ENCODE peak calls at places on chromosomes 11 and 22, in nine cellular contexts. U is NCI-H1092, W is glomerular endothelial cell, B is astrocyte of the spinal cord, J is A549, Z is HuH-7, S is bronchial epithelial cell, X is PC-9, R is heart left ventricle. P is an unnamed sample.

GRCh38 chr11:131246589-131247164 is 123.7 kb upstream of the NTM start:
- DNase-seq in U (no peak), W (no peak), B (no peak), J (no peak), Z (peak), S (peak), X (peak), R (no peak), P (peak)

GRCh38 chr11:65432686-65433582 is 10.3 kb downstream of the NEAT1 start:
- DNase-seq in U (no peak), W (no peak), B (peak), J (no peak), Z (no peak), S (peak), X (no peak), R (no peak), P (no peak)

GRCh38 chr11:112106070-112106469 is 19.4 kb downstream of the SDHD start:
- DNase-seq in U (no peak), W (no peak), B (no peak), J (no peak), Z (no peak), S (peak), X (no peak), R (no peak), P (no peak)

GRCh38 chr11:43989162-43989961 is 46.9 kb downstream of the C11orf96 start:
- DNase-seq in U (no peak), W (no peak), B (no peak), J (no peak), Z (no peak), S (no peak), X (no peak), R (peak), P (no peak)

GRCh38 chr11:64355078-64355940 is 3.7 kb upstream of the RPS6KA4 start:
- DNase-seq in U (peak), W (peak), B (peak), J (peak), Z (peak), S (peak), X (peak), R (peak), P (peak)

GRCh38 chr22:26558246-26558895 is 31.6 kb downstream of the TPST2 start:
- DNase-seq in U (no peak), W (no peak), B (peak), J (no peak), Z (no peak), S (no peak), X (no peak), R (no peak), P (no peak)

GRCh38 chr11:119615003-119615878 is 113.8 kb downstream of the NECTIN1 start:
- DNase-seq in U (no peak), W (peak), B (peak), J (peak), Z (no peak), S (peak), X (no peak), R (no peak), P (peak)

GRCh38 chr11:67282155-67282875 is 6.8 kb upstream of the ANKRD13D start:
- DNase-seq in U (no peak), W (no peak), B (no peak), J (no peak), Z (no peak), S (no peak), X (no peak), R (peak), P (no peak)

GRCh38 chr11:29009426-29009825 is 901.2 kb downstream of the METTL15 start:
- DNase-seq in U (no peak), W (no peak), B (peak), J (no peak), Z (no peak), S (no peak), X (no peak), R (no peak), P (no peak)

GRCh38 chr22:20977516-20978170 is 4.5 kb upstream of the LZTR1 start:
- DNase-seq in U (no peak), W (no peak), B (no peak), J (no peak), Z (no peak), S (no peak), X (no peak), R (no peak), P (no peak)

GRCh38 chr11:73889019-73889418 is 12.2 kb downstream of the PAAF1 start:
- DNase-seq in U (no peak), W (no peak), B (no peak), J (no peak), Z (no peak), S (peak), X (no peak), R (no peak), P (no peak)

GRCh38 chr11:88297320-88298263 is 39.9 kb downstream of the CTSC start:
- DNase-seq in U (no peak), W (no peak), B (no peak), J (no peak), Z (peak), S (no peak), X (no peak), R (no peak), P (peak)

GRCh38 chr22:20659920-20660319 is 114.0 kb upstream of the SERPIND1 start:
- DNase-seq in U (no peak), W (no peak), B (no peak), J (no peak), Z (no peak), S (no peak), X (no peak), R (no peak), P (no peak)

GRCh38 chr11:118076754-118077281 is at the start of gene TMPRSS4:
- DNase-seq in U (no peak), W (no peak), B (no peak), J (no peak), Z (no peak), S (peak), X (peak), R (no peak), P (no peak)

GRCh38 chr11:83827940-83828554 is 541.9 kb upstream of the CCDC90B start:
- DNase-seq in U (peak), W (no peak), B (peak), J (peak), Z (peak), S (peak), X (no peak), R (no peak), P (peak)

GRCh38 chr11:9527481-9528140 is 45.9 kb upstream of the WEE1 start:
- DNase-seq in U (no peak), W (peak), B (peak), J (no peak), Z (no peak), S (peak), X (no peak), R (no peak), P (no peak)

GRCh38 chr22:17096095-17096494 is 11.3 kb downstream of the IL17RA start:
- DNase-seq in U (no peak), W (no peak), B (no peak), J (no peak), Z (no peak), S (no peak), X (no peak), R (no peak), P (no peak)

GRCh38 chr11:5280582-5281102 is 10.9 kb upstream of the HBE1 start:
- DNase-seq in U (no peak), W (peak), B (peak), J (peak), Z (no peak), S (peak), X (peak), R (no peak), P (peak)

GRCh38 chr22:42991010-42991651 is 23.8 kb downstream of the PACSIN2 start:
- DNase-seq in U (no peak), W (no peak), B (peak), J (no peak), Z (no peak), S (peak), X (no peak), R (no peak), P (no peak)

GRCh38 chr11:15641191-15641810 is 526.6 kb downstream of the INSC start:
- DNase-seq in U (peak), W (no peak), B (no peak), J (no peak), Z (no peak), S (no peak), X (no peak), R (no peak), P (no peak)

GRCh38 chr11:34250732-34251639 is 106.8 kb downstream of the ABTB2 start:
- DNase-seq in U (no peak), W (no peak), B (no peak), J (peak), Z (no peak), S (peak), X (peak), R (peak), P (no peak)

GRCh38 chr11:17376493-17376892 is 12.0 kb downstream of the KCNJ11 start:
- DNase-seq in U (no peak), W (no peak), B (no peak), J (no peak), Z (no peak), S (peak), X (no peak), R (no peak), P (no peak)

GRCh38 chr11:65651589-65652510 is 10.9 kb downstream of the RELA start:
- DNase-seq in U (no peak), W (no peak), B (peak), J (no peak), Z (no peak), S (peak), X (peak), R (peak), P (no peak)

GRCh38 chr11:95335989-95336388 is 105.0 kb upstream of the SESN3 start:
- DNase-seq in U (no peak), W (no peak), B (no peak), J (no peak), Z (no peak), S (no peak), X (no peak), R (no peak), P (no peak)

GRCh38 chr11:118607401-118608267 is at the start of gene PHLDB1:
- DNase-seq in U (no peak), W (no peak), B (peak), J (peak), Z (peak), S (peak), X (peak), R (peak), P (peak)

GRCh38 chr22:18034076-18034475 is 9.7 kb upstream of the MICAL3 start:
- DNase-seq in U (no peak), W (no peak), B (no peak), J (no peak), Z (no peak), S (no peak), X (no peak), R (no peak), P (no peak)

GRCh38 chr11:13667245-13667644 is 1.2 kb upstream of the FAR1 start:
- DNase-seq in U (no peak), W (no peak), B (peak), J (no peak), Z (no peak), S (peak), X (no peak), R (no peak), P (no peak)

GRCh38 chr22:44166877-44167276 is 13.8 kb upstream of the PARVG start:
- DNase-seq in U (no peak), W (no peak), B (no peak), J (no peak), Z (no peak), S (no peak), X (no peak), R (no peak), P (no peak)

GRCh38 chr11:117985953-117986887 is at the start of gene IL10RA:
- DNase-seq in U (peak), W (no peak), B (peak), J (peak), Z (no peak), S (peak), X (peak), R (peak), P (peak)

GRCh38 chr11:2363130-2363529 is 14.0 kb upstream of the CD81 start:
- DNase-seq in U (no peak), W (no peak), B (no peak), J (no peak), Z (no peak), S (no peak), X (no peak), R (no peak), P (no peak)

GRCh38 chr11:85656777-85657176 is 8.2 kb downstream of the CREBZF start:
- DNase-seq in U (no peak), W (no peak), B (no peak), J (no peak), Z (no peak), S (no peak), X (no peak), R (no peak), P (no peak)

GRCh38 chr11:13339196-13340153 is 61.9 kb downstream of the BMAL1 start:
- DNase-seq in U (no peak), W (peak), B (peak), J (peak), Z (no peak), S (peak), X (peak), R (no peak), P (no peak)

GRCh38 chr11:43955381-43956118 is 13.1 kb downstream of the C11orf96 start:
- DNase-seq in U (no peak), W (no peak), B (peak), J (no peak), Z (no peak), S (no peak), X (no peak), R (no peak), P (no peak)

GRCh38 chr11:132632641-132633124 is 899.6 kb downstream of the OPCML start:
- DNase-seq in U (no peak), W (peak), B (peak), J (no peak), Z (no peak), S (peak), X (no peak), R (no peak), P (no peak)

GRCh38 chr11:86737752-86738151 is 62.6 kb upstream of the PRSS23 start:
- DNase-seq in U (no peak), W (peak), B (no peak), J (no peak), Z (no peak), S (peak), X (no peak), R (no peak), P (no peak)

GRCh38 chr11:60844045-60844869 is 2.3 kb downstream of the CCDC86 start:
- DNase-seq in U (no peak), W (no peak), B (peak), J (no peak), Z (no peak), S (peak), X (no peak), R (no peak), P (no peak)

GRCh38 chr11:75524576-75525432 is 937 bp downstream of the GDPD5 start:
- DNase-seq in U (no peak), W (no peak), B (no peak), J (peak), Z (no peak), S (no peak), X (no peak), R (no peak), P (no peak)

P was measured in HepG2.